ENCODE peak calls at places on chromosome 21, in six cellular contexts. K, A, H, V, Q and Z are unnamed samples.

GRCh38 chr21:44760376-44760775 is 41.2 kb downstream of the UBE2G2 start:
- DNase-seq in K (no peak), A (no peak), H (no peak), V (no peak), Q (no peak), Z (no peak)

GRCh38 chr21:29074007-29074376 is 544 bp upstream of the CCT8 start:
- DNase-seq in K (no peak), A (no peak), H (no peak), V (no peak), Q (no peak), Z (no peak)

GRCh38 chr21:34625194-34625593 is 10.3 kb upstream of the RCAN1 start:
- DNase-seq in K (no peak), A (no peak), H (no peak), V (no peak), Q (no peak), Z (no peak)

GRCh38 chr21:42599962-42600361 is 53.5 kb upstream of the PDE9A start:
- DNase-seq in K (peak; percentile 50), A (no peak), H (no peak), V (no peak), Q (no peak), Z (no peak)

GRCh38 chr21:27424601-27425000 is 457.7 kb upstream of the ADAMTS5 start:
- DNase-seq in K (no peak), A (no peak), H (no peak), V (no peak), Q (no peak), Z (peak; percentile 80)

GRCh38 chr21:41168391-41169257 is 664 bp downstream of the BACE2 start:
- DNase-seq in K (peak; percentile 70), A (no peak), H (no peak), V (peak; percentile 45), Q (peak; percentile 62), Z (peak; percentile 33)

GRCh38 chr21:25402134-25402957 is 204.9 kb downstream of the MRPL39 start:
- DNase-seq in K (no peak), A (no peak), H (no peak), V (no peak), Q (no peak), Z (no peak)

GRCh38 chr21:29985866-29986265 is 46.1 kb upstream of the GRIK1 start:
- DNase-seq in K (no peak), A (no peak), H (no peak), V (no peak), Q (no peak), Z (no peak)

GRCh38 chr21:34342476-34342875 is 21.3 kb upstream of the KCNE2 start:
- DNase-seq in K (no peak), A (no peak), H (no peak), V (no peak), Q (no peak), Z (no peak)

GRCh38 chr21:27189870-27190269 is 223.0 kb upstream of the ADAMTS5 start:
- DNase-seq in K (no peak), A (no peak), H (no peak), V (no peak), Q (no peak), Z (no peak)

GRCh38 chr21:41706263-41706639 is 60.6 kb downstream of the RIPK4 start:
- DNase-seq in K (no peak), A (no peak), H (no peak), V (no peak), Q (no peak), Z (no peak)

GRCh38 chr21:46455575-46456385 is 2.9 kb upstream of the DIP2A start:
- DNase-seq in K (no peak), A (no peak), H (no peak), V (no peak), Q (peak; percentile 42), Z (peak; percentile 73)

GRCh38 chr21:37767984-37768383 is 148.3 kb downstream of the KCNJ6 start:
- DNase-seq in K (no peak), A (no peak), H (no peak), V (no peak), Q (no peak), Z (peak; percentile 45)

GRCh38 chr21:14273736-14274538 is 58.0 kb downstream of the RBM11 start:
- DNase-seq in K (peak; percentile 88), A (no peak), H (no peak), V (no peak), Q (peak; percentile 73), Z (peak; percentile 2)

GRCh38 chr21:38910390-38911008 is 104.8 kb downstream of the ETS2 start:
- DNase-seq in K (no peak), A (no peak), H (no peak), V (peak; percentile 22), Q (peak; percentile 26), Z (peak; percentile 69)

GRCh38 chr21:14560555-14560954 is 14.4 kb upstream of the SAMSN1 start:
- DNase-seq in K (no peak), A (no peak), H (no peak), V (no peak), Q (no peak), Z (no peak)

GRCh38 chr21:25607151-25607811 is at the start of gene MRPL39:
- DNase-seq in K (peak; percentile 95), A (peak; percentile 89), H (peak; percentile 61), V (peak; percentile 84), Q (peak; percentile 93), Z (peak; percentile 66)

GRCh38 chr21:16193758-16194606 is 464.2 kb downstream of the USP25 start:
- DNase-seq in K (peak; percentile 73), A (peak; percentile 97), H (no peak), V (no peak), Q (peak; percentile 73), Z (peak; percentile 71)

GRCh38 chr21:46667735-46668380 is 32.4 kb downstream of the PRMT2 start:
- DNase-seq in K (no peak), A (peak; percentile 56), H (no peak), V (peak; percentile 54), Q (no peak), Z (peak; percentile 23)

GRCh38 chr21:27132270-27132669 is 165.4 kb upstream of the ADAMTS5 start:
- DNase-seq in K (no peak), A (no peak), H (no peak), V (no peak), Q (no peak), Z (peak; percentile 9)

GRCh38 chr21:14121719-14122118 is 89.0 kb downstream of the LIPI start:
- DNase-seq in K (no peak), A (peak; percentile 24), H (no peak), V (no peak), Q (no peak), Z (no peak)

GRCh38 chr21:31526040-31526439 is 133.5 kb upstream of the SOD1 start:
- DNase-seq in K (no peak), A (no peak), H (no peak), V (no peak), Q (no peak), Z (no peak)

GRCh38 chr21:45391743-45392079 is 13.3 kb upstream of the COL18A1 start:
- DNase-seq in K (no peak), A (no peak), H (no peak), V (no peak), Q (peak; percentile 4), Z (no peak)

GRCh38 chr21:43916691-43917514 is 51.9 kb downstream of the AGPAT3 start:
- DNase-seq in K (peak; percentile 65), A (peak; percentile 76), H (no peak), V (no peak), Q (no peak), Z (no peak)

GRCh38 chr21:26099610-26100219 is 70.9 kb downstream of the APP start:
- DNase-seq in K (no peak), A (no peak), H (no peak), V (peak; percentile 59), Q (no peak), Z (no peak)

GRCh38 chr21:29649370-29649963 is 290.3 kb downstream of the GRIK1 start:
- DNase-seq in K (no peak), A (peak; percentile 80), H (no peak), V (no peak), Q (no peak), Z (no peak)

GRCh38 chr21:37647781-37648180 is 268.5 kb downstream of the KCNJ6 start:
- DNase-seq in K (no peak), A (no peak), H (no peak), V (no peak), Q (no peak), Z (peak; percentile 74)

GRCh38 chr21:27721675-27722074 is 754.8 kb upstream of the ADAMTS5 start:
- DNase-seq in K (no peak), A (no peak), H (no peak), V (no peak), Q (no peak), Z (no peak)

GRCh38 chr21:43734830-43735229 is 15.9 kb downstream of the PDXK start:
- DNase-seq in K (peak; percentile 77), A (no peak), H (no peak), V (no peak), Q (no peak), Z (no peak)

GRCh38 chr21:32956257-32956656 is 69.5 kb upstream of the OLIG2 start:
- DNase-seq in K (no peak), A (peak; percentile 5), H (no peak), V (no peak), Q (no peak), Z (no peak)

GRCh38 chr21:29215709-29216108 is 83.0 kb upstream of the BACH1 start:
- DNase-seq in K (no peak), A (no peak), H (no peak), V (no peak), Q (no peak), Z (no peak)

GRCh38 chr21:46325073-46325912 is 1.3 kb downstream of the PCNT start:
- DNase-seq in K (peak; percentile 75), A (peak; percentile 55), H (peak; percentile 4), V (peak; percentile 70), Q (peak; percentile 61), Z (peak; percentile 60)

GRCh38 chr21:42179316-42179715 is 39.6 kb upstream of the ABCG1 start:
- DNase-seq in K (peak; percentile 13), A (no peak), H (no peak), V (no peak), Q (no peak), Z (no peak)

GRCh38 chr21:31161157-31161556 is 122.9 kb upstream of the KRTAP19-8 start:
- DNase-seq in K (no peak), A (no peak), H (no peak), V (no peak), Q (no peak), Z (peak; percentile 77)

GRCh38 chr21:29655577-29655976 is 284.2 kb downstream of the GRIK1 start:
- DNase-seq in K (no peak), A (no peak), H (no peak), V (no peak), Q (no peak), Z (no peak)

GRCh38 chr21:16117851-16118592 is 388.2 kb downstream of the USP25 start:
- DNase-seq in K (no peak), A (no peak), H (no peak), V (no peak), Q (no peak), Z (no peak)

GRCh38 chr21:28944296-28944695 is 48.4 kb downstream of the LTN1 start:
- DNase-seq in K (no peak), A (no peak), H (no peak), V (no peak), Q (peak; percentile 12), Z (no peak)

GRCh38 chr21:41834926-41835663 is 44.0 kb downstream of the PRDM15 start:
- DNase-seq in K (peak; percentile 36), A (no peak), H (no peak), V (no peak), Q (no peak), Z (no peak)

GRCh38 chr21:41283211-41283818 is 33.3 kb upstream of the FAM3B start:
- DNase-seq in K (no peak), A (peak; percentile 65), H (no peak), V (peak; percentile 85), Q (peak; percentile 55), Z (peak; percentile 74)

GRCh38 chr21:44870748-44871495 is 2.6 kb downstream of the PTTG1IP start:
- DNase-seq in K (peak; percentile 67), A (peak; percentile 14), H (no peak), V (no peak), Q (peak; percentile 82), Z (no peak)